ENCODE peak calls at places on chromosomes 3 and 15, in eight cellular contexts. T is left cardiac atrium; A is activated CD4-positive, alpha-beta memory T cell treated with anti-CD3 and anti-CD28 coated beads, Interleukin-2, amount 10 ng/mL, durations not matched to agents 7 days and 5 days; H is T-helper 2 cell; I is C1 segment of cervical spinal cord; P is SK-MEL-5; K is RPMI7951; E is posterior vena cava. N is an unnamed sample.

GRCh38 chr3:41259449-41260062 is 60.3 kb downstream of the CTNNB1 start:
- DNase-seq in T (no peak), A (no peak), H (no peak), I (no peak), P (no peak), K (peak), E (no peak), N (no peak)

GRCh38 chr3:81198766-81199165 is 562.7 kb downstream of the GBE1 start:
- DNase-seq in T (no peak), A (no peak), H (no peak), I (no peak), P (peak), K (no peak), E (no peak), N (no peak)

GRCh38 chr3:16918683-16919025 is 33.9 kb downstream of the PLCL2 start:
- DNase-seq in T (no peak), A (no peak), H (no peak), I (no peak), P (no peak), K (no peak), E (no peak), N (no peak)

GRCh38 chr15:95929232-95929846 is 401.2 kb upstream of the NR2F2 start:
- DNase-seq in T (no peak), A (peak), H (no peak), I (no peak), P (peak), K (peak), E (no peak), N (no peak)

GRCh38 chr3:65170357-65171090 is 482.7 kb upstream of the ADAMTS9 start:
- DNase-seq in T (peak), A (no peak), H (no peak), I (no peak), P (peak), K (peak), E (peak), N (peak)

GRCh38 chr3:138875096-138875753 is 40.5 kb upstream of the PIK3CB start:
- DNase-seq in T (no peak), A (no peak), H (no peak), I (no peak), P (no peak), K (no peak), E (no peak), N (no peak)

GRCh38 chr15:29939404-29939803 is 117.1 kb upstream of the TJP1 start:
- DNase-seq in T (no peak), A (no peak), H (no peak), I (no peak), P (no peak), K (peak), E (no peak), N (no peak)

GRCh38 chr3:37262816-37263393 is 88.5 kb upstream of the LRRFIP2 start:
- DNase-seq in T (no peak), A (no peak), H (no peak), I (no peak), P (no peak), K (peak), E (no peak), N (no peak)

GRCh38 chr3:179272385-179272784 is 21.5 kb upstream of the KCNMB3 start:
- DNase-seq in T (no peak), A (no peak), H (no peak), I (no peak), P (peak), K (peak), E (no peak), N (no peak)

GRCh38 chr3:128698211-128699011 is 27.6 kb upstream of the RAB7A start:
- DNase-seq in T (peak), A (no peak), H (no peak), I (peak), P (no peak), K (peak), E (peak), N (peak)

GRCh38 chr3:169476289-169476688 is 187.2 kb downstream of the MECOM start:
- DNase-seq in T (no peak), A (no peak), H (no peak), I (no peak), P (no peak), K (no peak), E (no peak), N (no peak)

N was measured in lower leg skin.